ENCODE peak calls at places on chromosomes 3 and 15, in seven cellular contexts. O is A549, G is cardiac muscle cell, A is progenitor cell of endocrine pancreas, C is astrocyte of the spinal cord, B is B cell, V is GM13977. N is an unnamed sample.
A peak's percentile ranks its signal among the peaks of the same experiment; 100 is the strongest.

GRCh38 chr3:40920041-40920440 is 279.3 kb upstream of the CTNNB1 start:
- DNase-seq in O (no peak), G (no peak), A (no peak), C (peak; percentile 79), B (no peak), V (no peak), N (no peak)

GRCh38 chr3:32354362-32354778 is 37.3 kb upstream of the CMTM7 start:
- DNase-seq in O (no peak), G (no peak), A (no peak), C (peak; percentile 32), B (no peak), V (no peak), N (no peak)

GRCh38 chr15:50049871-50050270 is 69.2 kb downstream of the ATP8B4 start:
- DNase-seq in O (no peak), G (no peak), A (no peak), C (peak; percentile 25), B (no peak), V (no peak), N (no peak)

GRCh38 chr3:43616034-43616433 is 5.8 kb downstream of the ANO10 start:
- DNase-seq in O (no peak), G (no peak), A (no peak), C (no peak), B (no peak), V (no peak), N (no peak)

GRCh38 chr3:166284994-166285393 is 447.8 kb upstream of the BCHE start:
- DNase-seq in O (no peak), G (no peak), A (no peak), C (peak; percentile 49), B (no peak), V (no peak), N (no peak)

GRCh38 chr15:83436513-83437158 is 10.5 kb upstream of the SH3GL3 start:
- DNase-seq in O (peak; percentile 68), G (peak; percentile 69), A (no peak), C (peak; percentile 68), B (no peak), V (peak; percentile 24), N (peak; percentile 21)

GRCh38 chr3:69675773-69676660 is 63.2 kb upstream of the MITF start:
- DNase-seq in O (no peak), G (no peak), A (no peak), C (no peak), B (no peak), V (no peak), N (no peak)

GRCh38 chr15:66703540-66703941 is 1.5 kb downstream of the SMAD6 start:
- DNase-seq in O (no peak), G (no peak), A (no peak), C (no peak), B (peak; percentile 72), V (peak; percentile 73), N (peak; percentile 39)

GRCh38 chr3:53092216-53092615 is 38.0 kb downstream of the RFT1 start:
- DNase-seq in O (no peak), G (no peak), A (no peak), C (no peak), B (no peak), V (no peak), N (no peak)

GRCh38 chr3:168977696-168978374 is 685.7 kb downstream of the MECOM start:
- DNase-seq in O (no peak), G (peak; percentile 10), A (no peak), C (peak; percentile 59), B (no peak), V (no peak), N (no peak)

GRCh38 chr3:130276203-130276803 is 69.2 kb upstream of the COL6A5 start:
- DNase-seq in O (peak; percentile 28), G (peak; percentile 71), A (no peak), C (peak; percentile 60), B (no peak), V (peak; percentile 56), N (peak; percentile 40)

GRCh38 chr3:130850044-130850797 is 43.7 kb upstream of the ATP2C1 start:
- DNase-seq in O (no peak), G (no peak), A (no peak), C (peak; percentile 56), B (no peak), V (peak; percentile 56), N (peak; percentile 55)

GRCh38 chr3:54424283-54424682 is 301.9 kb downstream of the CACNA2D3 start:
- DNase-seq in O (no peak), G (no peak), A (no peak), C (no peak), B (no peak), V (no peak), N (peak; percentile 7)

GRCh38 chr3:134039161-134039862 is 9.6 kb upstream of the SLCO2A1 start:
- DNase-seq in O (no peak), G (peak; percentile 28), A (no peak), C (no peak), B (no peak), V (no peak), N (no peak)

GRCh38 chr3:149528344-149528657 is 53.8 kb downstream of the TM4SF4 start:
- DNase-seq in O (no peak), G (no peak), A (no peak), C (no peak), B (no peak), V (no peak), N (no peak)

GRCh38 chr3:13879946-13880810 is at the start of gene WNT7A:
- DNase-seq in O (peak; percentile 81), G (peak; percentile 74), A (peak; percentile 59), C (no peak), B (peak; percentile 74), V (peak; percentile 75), N (peak; percentile 32)

GRCh38 chr15:68275165-68275746 is 2.3 kb upstream of the FEM1B start:
- DNase-seq in O (no peak), G (no peak), A (no peak), C (no peak), B (no peak), V (no peak), N (no peak)

GRCh38 chr3:154852515-154852914 is 227.6 kb upstream of the MME start:
- DNase-seq in O (no peak), G (no peak), A (no peak), C (no peak), B (no peak), V (no peak), N (no peak)

GRCh38 chr3:71076361-71076997 is 507.0 kb downstream of the FOXP1 start:
- DNase-seq in O (no peak), G (no peak), A (no peak), C (peak; percentile 55), B (no peak), V (no peak), N (no peak)

DNA sequence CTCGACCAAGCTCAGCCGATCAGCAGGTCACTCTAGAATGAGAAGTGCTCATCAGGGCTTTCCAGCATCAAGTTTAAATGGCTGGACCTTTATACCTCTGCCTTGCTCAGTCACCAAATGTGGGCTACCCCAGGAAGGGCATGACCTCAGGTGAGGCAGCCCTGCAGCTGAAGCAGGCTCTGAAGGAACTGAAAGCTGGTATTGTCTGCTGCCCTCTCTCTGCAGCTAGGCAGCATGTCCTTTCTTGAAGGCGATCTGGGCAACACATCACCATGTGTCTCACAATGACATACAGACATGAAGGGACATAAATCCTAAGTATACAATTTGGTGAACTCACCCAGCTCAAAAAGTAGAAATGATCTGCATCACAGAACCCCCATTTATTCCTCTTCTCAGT is 38.7 kb upstream of the ARID3B start:
- DNase-seq in O (no peak), G (no peak), A (no peak), C (no peak), B (no peak), V (no peak), N (no peak)
- TF ChIP-seq CTCF in O (no peak), G (no peak), A (no peak), C (peak; percentile 12), B (no peak), V (no peak), N (no peak)

DNA sequence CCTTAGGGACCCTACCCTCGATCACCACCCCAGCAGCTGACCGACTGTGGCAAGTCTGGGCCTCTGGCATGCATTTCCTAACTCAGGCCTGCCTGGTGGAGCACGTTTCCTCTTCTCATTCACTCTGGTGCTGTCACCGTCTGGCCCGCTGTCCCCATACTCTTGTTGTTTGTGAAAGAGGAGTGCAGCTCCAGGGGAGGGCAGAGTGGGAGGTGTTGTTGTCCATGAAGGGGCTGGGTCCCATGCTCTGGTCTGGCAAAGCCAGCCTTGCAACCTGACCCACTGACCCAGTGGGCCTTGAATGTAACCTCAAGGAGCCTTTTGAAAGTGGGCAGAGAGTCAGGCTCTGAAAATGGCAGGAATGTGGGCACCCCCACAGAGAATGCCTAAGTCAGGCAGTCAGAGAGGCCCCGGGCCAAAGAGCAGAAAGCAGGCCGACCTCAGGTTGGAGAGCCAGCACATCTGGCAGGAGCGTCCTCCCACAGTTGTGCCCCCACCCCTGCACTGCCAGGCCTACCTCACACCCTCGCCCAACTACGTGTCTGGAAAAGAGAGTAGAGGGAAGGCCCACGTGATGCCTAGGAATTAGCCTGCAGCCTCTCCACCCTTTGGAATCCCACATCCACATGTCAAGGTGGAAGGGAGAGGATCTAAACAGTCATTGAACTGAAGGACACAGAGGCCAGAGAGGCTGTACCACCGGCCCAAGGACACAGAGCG is 10.9 kb downstream of the SEMA7A start:
- DNase-seq in O (no peak), G (peak; percentile 21), A (no peak), C (peak; percentile 58), B (peak; percentile 42), V (no peak), N (no peak)
- TF ChIP-seq CTCF in O (no peak), G (no peak), A (no peak), C (no peak), B (no peak), V (no peak), N (no peak)

GRCh38 chr15:40688932-40689799 is 5.8 kb upstream of the RAD51 start:
- DNase-seq in O (no peak), G (no peak), A (no peak), C (no peak), B (no peak), V (no peak), N (no peak)

GRCh38 chr15:40695469-40695910 is 516 bp downstream of the RAD51 start:
- DNase-seq in O (peak; percentile 16), G (no peak), A (no peak), C (peak; percentile 19), B (no peak), V (peak; percentile 55), N (no peak)

GRCh38 chr15:40694706-40695468 is at the start of gene RAD51:
- DNase-seq in O (peak; percentile 83), G (peak; percentile 96), A (peak; percentile 76), C (peak; percentile 95), B (peak; percentile 92), V (peak; percentile 96), N (peak; percentile 95)

GRCh38 chr15:40693904-40694705 is 869 bp upstream of the RAD51 start:
- DNase-seq in O (no peak), G (no peak), A (no peak), C (no peak), B (no peak), V (no peak), N (no peak)

DNA sequence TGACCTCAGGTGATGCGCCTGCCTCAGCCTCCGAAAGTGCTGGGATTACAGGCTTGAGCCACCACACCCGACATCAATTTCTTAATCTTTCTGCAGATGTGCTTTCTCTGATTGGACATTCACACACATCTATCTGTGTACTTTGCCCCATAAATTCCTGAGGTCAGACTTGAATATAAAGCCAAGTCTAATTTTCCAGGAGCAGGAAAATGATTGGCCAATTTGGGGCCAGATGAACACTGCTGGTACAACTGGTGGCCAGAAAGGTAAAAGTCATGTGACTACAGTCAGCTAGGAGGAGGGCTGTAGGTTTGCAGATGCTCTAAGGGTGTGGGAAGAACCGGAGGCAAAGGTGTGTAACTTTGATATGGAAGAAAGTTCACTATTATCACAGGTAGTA is 3.2 kb upstream of the RAD51 start:
- DNase-seq in O (no peak), G (no peak), A (no peak), C (no peak), B (no peak), V (no peak), N (no peak)
- TF ChIP-seq CTCF in O (no peak), G (no peak), A (no peak), C (no peak), B (no peak), V (no peak), N (no peak)

GRCh38 chr15:90994417-90995311 is at the start of gene PRC1:
- DNase-seq in O (peak; percentile 99), G (peak; percentile 99), A (peak; percentile 97), C (peak; percentile 98), B (peak; percentile 99), V (peak; percentile 99), N (peak; percentile 99)
- TF ChIP-seq CTCF in O (no peak), G (no peak), A (no peak), C (no peak), B (no peak), V (no peak), N (no peak)

N was measured in BE2C.